ENCODE peak calls at places on chromosomes 7 and 10, in nine cellular contexts. M, K, C, U, F, N, Q, A and X are unnamed samples.

GRCh38 chr7:157220916-157221569 is 82.3 kb downstream of the UBE3C start:
- DNase-seq in F (no peak), A (no peak), C (no peak), K (no peak), Q (no peak), N (no peak), M (no peak), U (no peak), X (no peak)

GRCh38 chr7:25857376-25858067 is 294.5 kb upstream of the NFE2L3 start:
- DNase-seq in A (no peak), F (peak), N (peak), K (no peak), C (peak), Q (no peak), M (peak), U (no peak), X (peak)

GRCh38 chr7:116543664-116544063 is 18.8 kb downstream of the CAV1 start:
- DNase-seq in A (no peak), C (no peak), M (peak), Q (peak), U (no peak), K (no peak), N (peak), F (no peak), X (no peak)

GRCh38 chr7:128672927-128673517 is 930 bp downstream of the GARIN1A start:
- DNase-seq in F (no peak), K (no peak), C (no peak), N (peak), M (peak), A (no peak), Q (peak), U (no peak), X (peak)

GRCh38 chr10:52053522-52053921 is 260.6 kb upstream of the DKK1 start:
- DNase-seq in Q (no peak), U (no peak), N (no peak), K (no peak), F (no peak), C (no peak), M (no peak), A (no peak), X (no peak)

GRCh38 chr7:151254316-151254715 is 5.8 kb upstream of the SMARCD3 start:
- DNase-seq in A (no peak), Q (no peak), K (no peak), F (no peak), U (no peak), M (no peak), N (no peak), C (peak), X (no peak)

GRCh38 chr7:44802418-44803025 is 6.0 kb downstream of the PPIA start:
- DNase-seq in U (no peak), A (no peak), F (no peak), M (no peak), Q (no peak), C (no peak), K (no peak), N (no peak), X (no peak)

GRCh38 chr7:102883098-102883860 is 29.5 kb upstream of the LRRC17 start:
- DNase-seq in N (peak), U (no peak), C (no peak), F (no peak), Q (peak), M (peak), A (no peak), K (no peak), X (no peak)

GRCh38 chr7:16318989-16319915 is 102.1 kb downstream of the CRPPA start:
- DNase-seq in N (peak), U (no peak), F (no peak), K (no peak), A (no peak), C (no peak), Q (peak), M (peak), X (no peak)

GRCh38 chr7:20444041-20444440 is 113.3 kb downstream of the ITGB8 start:
- DNase-seq in F (no peak), Q (peak), A (no peak), U (no peak), K (no peak), N (no peak), M (no peak), C (no peak), X (no peak)

GRCh38 chr7:126803060-126803665 is 449.6 kb downstream of the GRM8 start:
- DNase-seq in K (no peak), Q (peak), A (no peak), M (peak), U (no peak), C (no peak), F (no peak), N (peak), X (peak)

GRCh38 chr10:28533571-28534304 is 820 bp downstream of the WAC start:
- DNase-seq in A (peak), N (peak), M (peak), C (peak), U (peak), K (peak), Q (peak), F (peak), X (peak)

GRCh38 chr7:26200444-26201260 is at the start of gene HNRNPA2B1:
- DNase-seq in A (peak), M (peak), C (peak), Q (peak), K (peak), N (peak), F (peak), U (peak), X (peak)

GRCh38 chr10:62632071-62632809 is 172.3 kb upstream of the ADO start:
- DNase-seq in K (peak), Q (no peak), A (no peak), N (peak), C (no peak), F (no peak), U (no peak), M (no peak), X (no peak)

GRCh38 chr10:113094114-113094486 is 144.1 kb downstream of the TCF7L2 start:
- DNase-seq in A (no peak), Q (no peak), M (peak), N (peak), U (no peak), F (no peak), C (no peak), K (no peak), X (no peak)

GRCh38 chr10:84095821-84096497 is 43.4 kb upstream of the GHITM start:
- DNase-seq in M (peak), C (no peak), A (peak), Q (no peak), K (peak), U (no peak), N (peak), F (no peak), X (no peak)

GRCh38 chr10:126500866-126501265 is 112.6 kb upstream of the ADAM12 start:
- DNase-seq in N (peak), C (no peak), F (no peak), M (peak), Q (peak), U (no peak), A (peak), K (no peak), X (no peak)

GRCh38 chr7:6074612-6075380 is 43.6 kb downstream of the ANKRD61 start:
- DNase-seq in U (no peak), K (no peak), M (no peak), F (no peak), Q (no peak), N (peak), C (peak), A (no peak), X (no peak)

GRCh38 chr10:103238506-103239252 is 7.0 kb upstream of the RPEL1 start:
- DNase-seq in N (peak), F (no peak), Q (no peak), U (no peak), C (peak), K (no peak), M (peak), A (no peak), X (no peak)
- TF ChIP-seq CTCF in N (peak), F (no peak), Q (no peak), U (no peak), C (no peak), K (peak), M (peak), A (peak), X (no peak)

GRCh38 chr10:61452655-61453641 is at the start of gene TMEM26:
- DNase-seq in C (peak), Q (peak), U (no peak), A (no peak), K (peak), F (peak), M (peak), N (no peak), X (no peak)

GRCh38 chr10:61456095-61456789 is 3.1 kb upstream of the TMEM26 start:
- DNase-seq in M (no peak), U (no peak), N (no peak), A (no peak), K (no peak), F (no peak), C (no peak), Q (no peak), X (no peak)

GRCh38 chr10:61454541-61454940 is 1.4 kb upstream of the TMEM26 start:
- DNase-seq in K (no peak), M (no peak), A (no peak), F (no peak), Q (no peak), U (no peak), N (no peak), C (no peak), X (no peak)

GRCh38 chr10:61451357-61451756 is 1.8 kb downstream of the TMEM26 start:
- DNase-seq in F (no peak), M (no peak), Q (no peak), K (no peak), U (no peak), N (no peak), A (no peak), C (no peak), X (no peak)

DNA sequence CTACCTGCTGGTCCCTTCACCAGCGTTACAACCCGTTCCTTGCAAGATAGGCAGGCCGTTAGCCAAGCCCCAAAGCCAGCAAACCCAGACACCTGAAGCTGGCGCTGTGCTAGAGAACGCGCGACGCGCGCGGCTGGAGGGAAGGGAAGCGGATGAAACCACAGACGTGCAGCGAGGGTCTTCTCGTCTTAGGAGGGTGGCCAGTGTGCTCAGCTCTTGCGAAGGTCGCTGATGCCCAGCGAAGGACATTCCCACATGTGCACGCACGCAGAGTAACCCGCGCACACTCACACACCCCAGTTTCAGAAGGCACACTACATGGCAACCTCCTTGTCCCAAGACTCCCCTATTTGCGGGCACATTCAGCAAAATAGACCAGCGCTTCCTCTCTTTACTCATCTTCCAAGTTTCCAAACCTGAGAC is 941 bp downstream of the TMEM26 start:
- DNase-seq in A (no peak), Q (no peak), N (no peak), M (peak), C (no peak), U (no peak), F (peak), K (no peak), X (no peak)
- H3K4me3 ChIP-seq in A (peak), Q (peak), N (peak), M (peak), C (peak), U (peak), F (peak), K (peak), X (no peak)

GRCh38 chr10:131895116-131895515 is 5.7 kb upstream of the PPP2R2D start:
- DNase-seq in N (no peak), Q (no peak), F (no peak), A (no peak), U (no peak), K (no peak), M (no peak), C (peak), X (no peak)

GRCh38 chr10:131898713-131899112 is 2.1 kb upstream of the PPP2R2D start:
- DNase-seq in K (no peak), A (no peak), U (no peak), F (no peak), M (no peak), Q (no peak), C (peak), N (no peak), X (no peak)

GRCh38 chr10:131898061-131898460 is 2.7 kb upstream of the PPP2R2D start:
- DNase-seq in M (no peak), F (no peak), A (no peak), C (peak), K (no peak), Q (no peak), N (no peak), U (no peak), X (no peak)

GRCh38 chr10:131897297-131897899 is 3.4 kb upstream of the PPP2R2D start:
- DNase-seq in M (no peak), Q (no peak), C (peak), A (no peak), N (no peak), U (no peak), F (no peak), K (no peak), X (no peak)

GRCh38 chr10:131896403-131896802 is 4.4 kb upstream of the PPP2R2D start:
- DNase-seq in U (no peak), M (no peak), F (no peak), Q (no peak), K (no peak), C (no peak), A (no peak), N (no peak), X (no peak)
- TF ChIP-seq CTCF in U (no peak), M (no peak), F (no peak), Q (no peak), K (no peak), C (no peak), A (no peak), N (no peak), X (no peak)

GRCh38 chr7:4774007-4774406 is 1.4 kb upstream of the AP5Z1 start:
- DNase-seq in K (no peak), U (no peak), A (no peak), F (no peak), C (no peak), M (no peak), Q (no peak), N (no peak), X (no peak)
- H3K4me3 ChIP-seq in K (no peak), U (no peak), A (no peak), F (no peak), C (peak), M (no peak), Q (no peak), N (no peak), X (no peak)

GRCh38 chr7:47337531-47337930 is 244.4 kb downstream of the TNS3 start:
- DNase-seq in F (no peak), M (peak), N (no peak), U (no peak), K (peak), C (no peak), Q (no peak), A (no peak), X (no peak)
- TF ChIP-seq CTCF in F (no peak), M (no peak), N (no peak), U (no peak), K (peak), C (no peak), Q (no peak), A (no peak), X (no peak)

GRCh38 chr10:100330128-100330527 is at the start of gene PKD2L1:
- DNase-seq in F (no peak), A (no peak), C (no peak), N (no peak), U (no peak), K (no peak), Q (no peak), M (no peak), X (no peak)

GRCh38 chr10:100328198-100328597 is 1.8 kb downstream of the PKD2L1 start:
- DNase-seq in C (no peak), A (no peak), F (no peak), N (no peak), K (no peak), M (no peak), U (no peak), Q (no peak), X (no peak)

GRCh38 chr10:100325164-100325563 is 4.9 kb downstream of the PKD2L1 start:
- DNase-seq in K (no peak), Q (no peak), C (no peak), F (no peak), N (no peak), A (no peak), U (no peak), M (no peak), X (no peak)

GRCh38 chr10:100327701-100328009 is 2.4 kb downstream of the PKD2L1 start:
- DNase-seq in Q (no peak), M (no peak), K (no peak), F (no peak), N (no peak), A (no peak), C (no peak), U (no peak), X (no peak)

GRCh38 chr10:100327007-100327700 is 2.9 kb downstream of the PKD2L1 start:
- DNase-seq in K (no peak), C (no peak), N (no peak), M (peak), U (no peak), Q (no peak), A (no peak), F (no peak), X (no peak)
- H3K4me3 ChIP-seq in K (no peak), C (no peak), N (no peak), M (no peak), U (no peak), Q (no peak), A (no peak), F (no peak), X (no peak)